ENCODE peak calls at places on chromosomes 3 and 15, in six cellular contexts. F is progenitor cell of endocrine pancreas, M is WTC11, J is AG04450, C is heart left ventricle, O is AG09309. A is an unnamed sample.
A peak's percentile ranks its signal among the peaks of the same experiment; 100 is the strongest.

GRCh38 chr15:63880744-63881143 is 47.0 kb upstream of the HERC1 start:
- DNase-seq in F (no peak), M (no peak), J (no peak), C (no peak), O (no peak), A (no peak)

GRCh38 chr3:107990433-107990832 is 100.4 kb downstream of the CD47 start:
- DNase-seq in F (no peak), M (no peak), J (no peak), C (no peak), O (no peak), A (no peak)

GRCh38 chr15:101156509-101157159 is 95.2 kb downstream of the CHSY1 start:
- DNase-seq in F (no peak), M (no peak), J (no peak), C (no peak), O (peak; percentile 59), A (no peak)

GRCh38 chr15:31801152-31801551 is 229.2 kb upstream of the CHRNA7 start:
- DNase-seq in F (no peak), M (no peak), J (no peak), C (peak; percentile 73), O (no peak), A (no peak)

GRCh38 chr15:45551691-45552090 is 29.1 kb upstream of the SLC30A4 start:
- DNase-seq in F (no peak), M (no peak), J (no peak), C (no peak), O (no peak), A (no peak)

GRCh38 chr3:75341324-75342067 is 322.6 kb upstream of the FRG2C start:
- DNase-seq in F (no peak), M (peak; percentile 70), J (no peak), C (no peak), O (no peak), A (no peak)

GRCh38 chr15:74716647-74717046 is 8.7 kb downstream of the CYP1A1 start:
- DNase-seq in F (no peak), M (no peak), J (no peak), C (no peak), O (no peak), A (no peak)

GRCh38 chr3:29064085-29064484 is 216.8 kb upstream of the RBMS3 start:
- DNase-seq in F (no peak), M (no peak), J (peak; percentile 60), C (no peak), O (peak; percentile 85), A (peak; percentile 82)

GRCh38 chr15:52280326-52281084 is 15.1 kb downstream of the MYO5C start:
- DNase-seq in F (no peak), M (no peak), J (no peak), C (no peak), O (no peak), A (no peak)

GRCh38 chr3:44208086-44208485 is 33.6 kb upstream of the TOPAZ1 start:
- DNase-seq in F (no peak), M (no peak), J (no peak), C (no peak), O (no peak), A (no peak)

GRCh38 chr15:51448592-51449494 is 107.4 kb downstream of the GLDN start:
- DNase-seq in F (no peak), M (no peak), J (no peak), C (no peak), O (peak; percentile 16), A (no peak)

GRCh38 chr3:33977227-33977626 is 178.8 kb downstream of the PDCD6IP start:
- DNase-seq in F (no peak), M (no peak), J (no peak), C (no peak), O (no peak), A (no peak)

GRCh38 chr3:185330644-185331043 is 32.3 kb upstream of the MAP3K13 start:
- DNase-seq in F (no peak), M (no peak), J (no peak), C (no peak), O (no peak), A (no peak)

GRCh38 chr3:129235310-129235917 is 14.0 kb upstream of the COPG1 start:
- DNase-seq in F (no peak), M (no peak), J (no peak), C (no peak), O (no peak), A (no peak)

GRCh38 chr15:52789601-52790165 is 453 bp downstream of the ONECUT1 start:
- DNase-seq in F (no peak), M (no peak), J (no peak), C (no peak), O (no peak), A (no peak)

GRCh38 chr15:66270932-66271331 is 17.4 kb upstream of the MEGF11 start:
- DNase-seq in F (no peak), M (no peak), J (no peak), C (no peak), O (no peak), A (no peak)

GRCh38 chr3:44969170-44969569 is 6.8 kb downstream of the ZDHHC3 start:
- DNase-seq in F (no peak), M (no peak), J (no peak), C (no peak), O (no peak), A (no peak)

GRCh38 chr3:165206454-165207266 is 10.5 kb upstream of the SLITRK3 start:
- DNase-seq in F (peak; percentile 54), M (peak; percentile 72), J (peak; percentile 16), C (peak; percentile 81), O (peak; percentile 31), A (peak; percentile 57)

DNA sequence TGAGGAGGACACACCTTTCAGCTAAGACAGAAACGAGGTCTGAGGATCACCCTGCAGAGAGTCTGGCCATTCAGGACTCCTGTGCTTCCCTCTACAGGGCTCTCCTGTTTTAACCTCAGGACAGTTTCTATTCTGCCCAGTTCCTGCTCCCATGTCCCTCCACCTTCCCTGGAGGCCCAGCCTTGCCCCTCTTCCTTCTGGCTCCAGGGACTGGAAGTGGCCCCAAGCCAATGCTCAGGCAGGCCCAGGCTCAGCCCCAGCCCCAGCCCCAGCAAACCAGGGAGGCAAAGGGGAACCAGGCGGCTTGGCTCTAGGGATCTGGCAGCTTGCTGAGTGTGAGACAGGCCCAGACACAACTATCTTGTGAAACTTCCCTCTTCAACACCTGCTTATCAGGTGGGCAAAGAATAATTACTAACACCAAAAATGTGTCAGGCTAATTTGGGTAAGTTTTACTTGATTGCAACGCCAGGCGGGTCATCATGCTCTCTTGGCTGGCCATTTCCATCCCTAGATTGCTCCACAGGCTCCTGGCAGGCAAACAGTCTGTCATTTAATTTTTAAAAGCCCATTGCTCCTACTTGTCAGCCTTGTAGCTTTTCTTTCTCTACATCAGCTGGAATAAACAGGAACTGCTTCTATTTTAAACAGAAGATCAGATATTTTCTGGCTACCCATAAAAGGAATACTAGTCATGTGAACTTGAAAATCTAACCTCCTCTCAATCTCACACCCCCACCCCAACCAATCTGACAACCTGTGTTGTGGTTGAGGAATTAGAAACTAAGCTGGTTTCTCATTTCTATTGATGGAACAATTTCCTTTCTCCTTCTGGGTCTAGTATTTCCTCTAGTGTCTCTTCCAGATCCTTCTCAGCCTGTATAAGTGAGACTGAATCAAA is 33.5 kb downstream of the UPK1B start:
- DNase-seq in F (no peak), M (no peak), J (no peak), C (peak; percentile 29), O (no peak), A (no peak)
- TF ChIP-seq CTCF in F (no peak), M (no peak), J (no peak), C (no peak), O (peak; percentile 3), A (no peak)

GRCh38 chr3:43011638-43012037 is 32.5 kb downstream of the GASK1A start:
- DNase-seq in F (no peak), M (no peak), J (no peak), C (no peak), O (no peak), A (no peak)

GRCh38 chr3:43012189-43012588 is 33.1 kb downstream of the GASK1A start:
- DNase-seq in F (no peak), M (no peak), J (no peak), C (no peak), O (no peak), A (no peak)

GRCh38 chr3:43006825-43007224 is 27.7 kb downstream of the GASK1A start:
- DNase-seq in F (no peak), M (no peak), J (no peak), C (no peak), O (no peak), A (no peak)

GRCh38 chr3:43013256-43013655 is 34.1 kb downstream of the GASK1A start:
- DNase-seq in F (no peak), M (no peak), J (no peak), C (no peak), O (no peak), A (no peak)

GRCh38 chr3:43009547-43009946 is 30.4 kb downstream of the GASK1A start:
- DNase-seq in F (no peak), M (no peak), J (no peak), C (no peak), O (no peak), A (no peak)
- TF ChIP-seq CTCF in F (peak; percentile 15), M (no peak), J (no peak), C (no peak), O (no peak), A (no peak)

GRCh38 chr3:73419993-73420392 is 204.7 kb downstream of the PDZRN3 start:
- DNase-seq in F (no peak), M (no peak), J (no peak), C (no peak), O (no peak), A (no peak)

GRCh38 chr3:73422556-73422955 is 202.2 kb downstream of the PDZRN3 start:
- DNase-seq in F (no peak), M (no peak), J (no peak), C (no peak), O (no peak), A (no peak)

GRCh38 chr3:73418636-73419035 is 206.1 kb downstream of the PDZRN3 start:
- DNase-seq in F (no peak), M (no peak), J (no peak), C (no peak), O (no peak), A (no peak)

GRCh38 chr3:73423133-73423532 is 201.6 kb downstream of the PDZRN3 start:
- DNase-seq in F (no peak), M (no peak), J (no peak), C (no peak), O (no peak), A (no peak)

GRCh38 chr3:73419179-73419803 is 205.4 kb downstream of the PDZRN3 start:
- DNase-seq in F (no peak), M (peak; percentile 20), J (peak; percentile 72), C (no peak), O (peak; percentile 42), A (no peak)
- TF ChIP-seq CTCF in F (peak; percentile 34), M (peak; percentile 20), J (peak; percentile 61), C (no peak), O (peak; percentile 49), A (peak; percentile 48)

DNA sequence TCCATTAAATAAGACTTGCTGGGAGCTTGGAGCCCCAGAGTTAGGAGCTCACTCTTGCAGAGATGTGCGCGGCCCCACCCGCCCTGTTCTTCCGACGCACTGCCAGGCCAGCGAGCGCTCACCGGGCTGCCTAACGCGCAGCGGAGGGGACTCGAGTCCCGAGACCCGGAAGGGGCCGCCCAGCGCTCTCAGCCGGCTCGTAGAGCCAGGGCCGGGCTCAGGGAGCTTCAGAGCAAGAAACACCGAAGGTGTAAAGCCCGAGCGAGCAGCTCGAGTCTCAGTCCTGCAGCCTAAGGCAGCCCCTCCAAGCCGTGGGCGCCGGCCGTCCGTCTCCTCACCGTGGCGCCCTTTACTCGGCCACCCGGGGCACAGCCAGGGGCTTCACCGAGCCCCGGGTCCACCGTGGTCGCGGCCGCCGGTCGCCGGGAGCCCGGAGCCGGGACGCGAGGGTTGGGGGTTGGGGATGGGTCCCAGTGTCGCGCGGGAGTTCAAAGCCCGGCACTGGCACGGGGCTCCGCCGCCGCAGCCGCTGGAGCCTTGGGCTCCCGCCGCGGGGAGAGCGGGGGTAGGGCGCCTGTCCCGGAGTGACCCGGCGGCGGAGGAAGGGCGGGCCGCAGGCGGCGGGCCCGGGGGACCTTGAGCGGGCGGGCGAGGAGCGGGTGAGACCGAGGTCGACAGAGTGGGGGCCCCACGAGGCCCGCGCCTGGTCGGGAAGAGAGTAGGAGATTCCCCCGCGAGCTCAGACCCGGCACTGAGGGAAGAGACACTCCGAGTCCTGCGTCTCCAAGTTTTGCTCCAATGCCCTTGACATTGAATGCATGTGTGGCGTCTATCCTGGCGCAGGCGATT is 26.9 kb upstream of the THRB start:
- DNase-seq in F (peak; percentile 44), M (peak; percentile 64), J (no peak), C (peak; percentile 78), O (no peak), A (no peak)
- TF ChIP-seq CTCF in F (no peak), M (no peak), J (no peak), C (peak; percentile 29), O (no peak), A (no peak)

A was measured in retinal pigment epithelial cell.